ENCODE peak calls at places on chromosomes 12 and 14, in ten cellular contexts. H is activated T-helper 1 cell treated with anti-CD3 and anti-CD28 coated beads, Interleukin-12 subunit alpha, Interleukin-12 subunit beta, Interleukin-2, Interleukin-4 antibody, amounts not matched to agents 30 ng/mL and 10 ng/mL and 1 ng/mL, durations not matched to agents 14 hours and 24 hours and 36 hours; A is HuH-7; E is astrocyte of the spinal cord; Y is AG10803; Z is retina; N is ACHN; J is activated naive CD4-positive, alpha-beta T cell treated with anti-CD3 and anti-CD28 coated beads for 36 hours; O is tibial artery; D is posterior cingulate gyrus. S is an unnamed sample.

GRCh38 chr12:93322784-93323183 is 54.9 kb upstream of the NUDT4 start:
- DNase-seq in N (peak), O (no peak), D (no peak), Y (peak), H (no peak), A (no peak), Z (no peak), J (no peak), E (peak), S (no peak)

GRCh38 chr14:51357250-51357649 is 117.2 kb downstream of the TMX1 start:
- DNase-seq in D (no peak), Y (peak), J (no peak), H (no peak), O (no peak), Z (no peak), A (no peak), N (no peak), E (peak), S (peak)

GRCh38 chr14:101843665-101844064 is 82.2 kb downstream of the PPP2R5C start:
- DNase-seq in H (peak), A (no peak), N (no peak), J (peak), Z (no peak), Y (no peak), O (no peak), D (no peak), E (no peak), S (no peak)

GRCh38 chr14:52069617-52070431 is 965 bp upstream of the NID2 start:
- DNase-seq in N (no peak), A (no peak), O (peak), Y (peak), Z (peak), J (peak), E (peak), D (no peak), H (no peak), S (peak)

GRCh38 chr12:81798294-81798693 is 39.1 kb upstream of the PPFIA2 start:
- DNase-seq in H (no peak), D (no peak), E (no peak), Z (no peak), N (no peak), O (no peak), A (no peak), J (no peak), Y (no peak), S (no peak)

GRCh38 chr14:20934148-20934762 is 21.0 kb upstream of the RNASE2 start:
- DNase-seq in J (peak), O (no peak), D (peak), E (no peak), Y (peak), A (peak), Z (peak), N (no peak), H (no peak), S (no peak)

GRCh38 chr14:75561013-75561432 is 17.4 kb upstream of the FLVCR2 start:
- DNase-seq in D (peak), A (peak), Z (peak), O (peak), N (peak), J (peak), E (peak), H (no peak), Y (peak), S (peak)

GRCh38 chr12:52585951-52586350 is 12.3 kb upstream of the KRT74 start:
- DNase-seq in E (no peak), J (peak), Y (no peak), N (no peak), O (peak), Z (no peak), H (peak), A (no peak), D (no peak), S (no peak)